ENCODE peak calls at places on chromosomes 13 and 19, in five cellular contexts. E is mesenchymal stem cell, N is H1, Q is neuronal stem cell, O is IMR-90. D is an unnamed sample.
A peak's percentile ranks its signal among the peaks of the same experiment; 100 is the strongest.

GRCh38 chr19:3721900-3722442 is 13.8 kb downstream of the TJP3 start:
- DNase-seq in Q (no peak), O (no peak), N (no peak), E (no peak), D (peak; percentile 9)

GRCh38 chr13:112657850-112658445 is 31.9 kb upstream of the ATP11A start:
- DNase-seq in Q (no peak), E (peak; percentile 70), N (no peak), O (peak; percentile 81), D (peak; percentile 96)

GRCh38 chr19:38441660-38442348 is 8.3 kb downstream of the RYR1 start:
- DNase-seq in O (no peak), N (peak; percentile 63), E (no peak), Q (no peak), D (no peak)

GRCh38 chr13:75330770-75331169 is 151.2 kb downstream of the TBC1D4 start:
- DNase-seq in N (no peak), O (no peak), Q (no peak), E (no peak), D (no peak)

GRCh38 chr19:15471639-15472101 is 7.3 kb upstream of the RASAL3 start:
- DNase-seq in O (no peak), Q (no peak), E (no peak), N (no peak), D (no peak)

GRCh38 chr13:88937381-88937780 is 1266.2 kb downstream of the SLITRK5 start:
- DNase-seq in E (no peak), O (no peak), N (no peak), Q (no peak), D (no peak)

GRCh38 chr19:54473071-54473941 is at the start of gene CDC42EP5:
- DNase-seq in Q (no peak), N (no peak), O (peak; percentile 85), E (peak; percentile 92), D (peak; percentile 72)

GRCh38 chr13:104015646-104016396 is 949.6 kb upstream of the SLC10A2 start:
- DNase-seq in N (no peak), Q (no peak), E (peak; percentile 77), O (peak; percentile 83), D (no peak)

GRCh38 chr19:55447421-55448174 is 4.5 kb upstream of the SHISA7 start:
- DNase-seq in N (no peak), E (peak; percentile 35), Q (no peak), O (peak; percentile 15), D (no peak)

GRCh38 chr19:35177377-35178274 is 23.1 kb downstream of the FXYD5 start:
- DNase-seq in Q (no peak), N (no peak), O (no peak), E (no peak), D (no peak)

GRCh38 chr19:50266896-50267295 is 62.3 kb downstream of the KCNC3 start:
- DNase-seq in N (peak; percentile 97), E (no peak), Q (no peak), O (no peak), D (peak; percentile 2)

GRCh38 chr19:40750035-40750284 is 317 bp downstream of the ACTMAP start:
- DNase-seq in O (no peak), N (no peak), Q (no peak), E (no peak), D (peak; percentile 40)

GRCh38 chr19:40754611-40755247 is 3.7 kb downstream of the SNRPA start:
- DNase-seq in E (peak; percentile 40), N (no peak), O (peak; percentile 19), Q (no peak), D (peak; percentile 84)

GRCh38 chr19:40747536-40747935 is 2.7 kb downstream of the ACTMAP start:
- DNase-seq in Q (no peak), E (no peak), N (no peak), O (no peak), D (no peak)

GRCh38 chr19:40751065-40751923 is at the start of gene SNRPA:
- DNase-seq in E (peak; percentile 99), N (peak; percentile 97), Q (peak; percentile 99), O (peak; percentile 98), D (peak; percentile 100)

DNA sequence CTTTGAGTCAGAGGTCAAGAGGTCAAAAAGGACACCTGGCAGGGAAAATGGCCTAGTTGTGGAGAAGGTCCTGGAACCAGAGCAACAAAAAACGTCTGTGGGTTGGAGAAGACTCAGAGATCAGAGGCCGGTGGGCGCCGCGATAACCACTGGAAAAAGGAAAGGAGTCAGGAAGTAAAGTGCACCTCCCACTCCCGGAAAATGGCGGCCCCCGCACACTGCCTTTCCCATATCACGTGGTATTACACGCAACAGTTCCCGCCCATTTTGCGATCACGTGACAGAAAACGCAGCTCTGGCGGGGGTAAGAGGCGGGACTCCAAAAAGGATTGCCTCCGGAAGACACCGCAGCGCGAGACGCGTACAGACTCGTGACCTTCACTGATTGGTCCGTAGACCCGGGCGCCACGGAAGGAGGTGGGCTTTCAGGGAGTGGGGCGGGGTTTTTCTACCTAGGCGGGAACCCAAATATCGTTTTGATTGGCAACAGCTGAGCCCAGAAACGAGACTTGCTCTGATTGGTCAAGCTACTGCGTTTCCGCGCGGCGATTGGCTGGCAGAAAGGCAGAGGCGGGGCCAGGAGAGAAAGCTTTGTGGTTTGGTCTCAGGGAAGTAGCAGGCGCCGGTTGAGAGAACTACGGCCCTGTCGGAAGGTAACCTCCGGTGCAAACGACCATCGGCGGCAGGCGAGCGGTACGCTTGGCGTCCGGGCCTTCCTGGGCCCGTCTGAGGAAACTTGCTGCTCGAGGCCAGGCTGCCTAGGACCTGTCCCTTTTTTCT is at the start of gene ACTMAP:
- DNase-seq in E (peak; percentile 100), O (peak; percentile 100), N (peak; percentile 98), Q (peak; percentile 100), D (peak; percentile 100)
- H3K23ac ChIP-seq in E (no peak within 1 kb of the TSS), O (peak within 1 kb of the TSS; percentile 98), N (no peak within 1 kb of the TSS), Q (peak within 1 kb of the TSS; percentile 44), D (no peak within 1 kb of the TSS)

DNA sequence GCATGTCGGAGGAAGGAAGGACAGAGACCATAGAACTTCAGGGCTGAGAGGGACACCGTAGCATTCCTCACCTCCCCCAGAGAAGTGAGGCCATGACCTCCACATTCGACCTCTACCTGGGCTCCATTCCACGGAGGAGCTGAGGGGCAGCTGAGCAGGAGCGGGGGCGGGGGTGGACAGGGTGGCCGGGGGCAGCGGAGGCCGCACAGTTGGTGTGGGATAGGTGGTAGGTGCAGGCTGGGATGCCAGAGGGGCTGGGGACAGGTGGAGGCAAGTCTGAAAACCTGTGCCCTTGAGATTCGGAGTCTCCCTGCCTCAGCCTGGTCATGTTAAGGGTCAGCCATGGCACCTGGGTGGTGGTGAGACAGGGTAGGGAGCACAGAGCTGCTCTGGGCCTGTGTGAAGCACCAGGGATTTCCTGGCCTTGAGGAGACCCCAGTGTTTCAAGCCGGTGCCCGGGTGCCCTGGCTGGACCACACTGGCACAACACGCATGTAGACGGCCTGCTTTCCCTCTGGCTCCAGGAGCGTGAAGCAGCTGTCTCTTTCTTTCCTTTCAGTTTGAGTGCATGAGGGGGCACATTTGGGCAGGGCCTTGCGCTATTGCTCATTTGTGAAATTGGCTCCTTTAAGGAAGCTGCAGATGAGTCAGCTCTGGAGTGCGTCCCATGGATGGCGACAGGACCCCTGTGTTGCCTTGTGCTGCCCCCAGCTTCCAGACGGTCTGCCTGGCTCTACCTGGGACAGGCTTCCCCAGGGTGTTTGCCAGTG is 51.8 kb downstream of the TSSK6 start:
- DNase-seq in Q (no peak), N (no peak), E (peak; percentile 83), O (peak; percentile 86), D (no peak)
- H3K23ac ChIP-seq in Q (peak overlapping the region; percentile 2), N (no peak overlapping the region), E (no peak overlapping the region), O (peak overlapping the region; percentile 91), D (peak overlapping the region; percentile 18)

DNA sequence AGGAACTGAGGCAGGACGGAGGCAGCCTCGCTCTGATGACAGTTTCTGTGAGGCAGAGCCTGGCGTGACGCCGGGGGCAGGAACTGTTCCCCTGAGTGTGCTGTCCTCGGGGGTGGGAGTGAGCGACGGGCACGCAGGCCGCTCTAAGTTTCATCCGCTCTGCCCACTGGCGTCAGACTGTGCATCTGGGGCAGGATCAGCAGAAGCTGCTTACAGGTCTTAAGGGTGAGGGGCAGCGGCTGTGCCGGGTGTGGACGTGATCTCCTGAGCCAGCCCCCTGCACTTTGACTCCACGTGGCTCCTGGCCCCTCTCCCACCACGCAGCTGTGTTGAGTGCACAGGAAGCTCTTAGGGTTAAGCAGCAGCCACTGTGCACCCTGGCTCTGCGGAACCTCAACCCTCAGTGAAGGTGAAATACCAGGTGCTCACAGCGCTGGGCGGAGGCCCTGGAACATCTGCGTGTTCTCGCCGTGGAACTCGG is 1.5 kb downstream of the GRK1 start:
- DNase-seq in O (no peak), E (no peak), Q (no peak), N (no peak), D (no peak)
- H3K23ac ChIP-seq in O (no peak overlapping the region), E (no peak overlapping the region), Q (no peak overlapping the region), N (no peak overlapping the region), D (no peak overlapping the region)

DNA sequence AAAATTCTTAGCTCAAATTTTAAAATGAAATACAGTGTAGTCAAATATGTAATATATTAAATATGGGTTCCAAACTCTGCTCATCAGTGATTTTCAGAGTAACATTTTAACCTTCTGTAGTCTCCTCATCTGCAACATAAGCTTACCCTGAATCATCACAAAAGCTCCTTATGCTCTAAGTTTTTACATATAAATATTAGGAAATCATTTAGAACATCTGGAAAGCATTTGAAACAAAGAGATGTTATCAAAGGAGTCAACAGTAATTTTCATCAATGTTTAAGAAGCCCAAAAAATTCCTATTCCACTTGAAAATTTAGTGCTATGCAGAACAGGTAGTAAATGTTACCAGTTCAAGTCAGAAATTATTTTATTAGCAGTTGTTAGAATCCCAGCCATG is 224.7 kb downstream of the DCT start:
- DNase-seq in N (no peak), O (peak; percentile 48), Q (no peak), E (no peak), D (no peak)
- H3K23ac ChIP-seq in N (no peak overlapping the region), O (no peak overlapping the region), Q (no peak overlapping the region), E (no peak overlapping the region), D (no peak overlapping the region)

DNA sequence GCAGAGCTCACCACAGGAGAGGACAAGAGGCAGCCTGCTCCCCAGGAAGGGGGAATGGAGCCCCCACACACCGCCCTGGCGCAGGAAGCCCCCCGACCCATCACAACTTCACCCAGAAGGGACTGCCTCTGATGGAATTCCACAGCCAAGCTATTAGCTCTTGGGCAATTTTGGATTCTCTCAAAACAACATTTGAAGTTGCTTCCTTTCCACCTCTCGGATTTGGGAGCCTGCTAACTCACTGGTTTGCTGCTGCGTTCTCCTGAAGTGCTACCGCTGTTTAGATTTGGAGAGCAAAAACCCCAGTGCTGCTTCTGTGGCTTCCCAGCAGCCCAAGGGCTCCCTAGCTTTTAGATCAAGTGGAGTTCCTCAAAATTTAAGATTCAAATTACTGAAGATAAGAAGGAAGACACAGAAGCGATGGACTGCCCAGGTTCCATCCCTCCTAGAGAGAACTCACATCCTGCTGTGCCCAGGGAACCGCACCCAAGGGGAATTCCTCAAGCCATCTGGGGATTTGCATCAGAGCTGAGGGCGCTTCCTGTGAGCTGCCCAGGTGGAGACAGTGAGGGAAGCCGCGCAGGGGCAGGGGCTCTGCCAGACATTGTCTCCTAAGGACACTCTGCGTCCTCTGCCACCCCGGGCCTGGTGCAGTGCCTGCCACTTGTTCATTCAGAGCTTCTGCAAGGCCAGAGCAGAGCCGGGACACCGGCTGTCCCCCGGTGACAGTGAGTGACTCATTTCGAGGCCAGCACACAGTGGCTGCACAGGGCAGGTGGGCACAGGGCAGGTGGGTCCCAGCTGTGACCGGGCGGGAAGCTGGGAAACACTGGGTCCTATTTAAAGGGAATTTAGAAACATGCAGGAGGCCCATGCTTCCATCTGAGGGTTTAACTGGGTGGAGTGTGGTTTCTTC is 45.5 kb downstream of the COL4A1 start:
- DNase-seq in O (no peak), E (peak; percentile 53), N (peak; percentile 57), Q (no peak), D (no peak)
- H3K23ac ChIP-seq in O (peak overlapping the region; percentile 38), E (no peak overlapping the region), N (no peak overlapping the region), Q (no peak overlapping the region), D (no peak overlapping the region)

D was measured in trophoblast cell.